ENCODE peak calls at places on chromosomes 3 and 15, in nine cellular contexts. O is activated CD4-positive, alpha-beta T cell treated with anti-CD3 and anti-CD28 coated beads, Interleukin-2, amount 50 U/mL, for 24 hours; A is Caco-2; Z is T-helper 2 cell; V is stimulated activated CD4-positive, alpha-beta T cell treated with anti-CD3 and anti-CD28 coated beads, Interleukin-1b, Interleukin-23, amount 100 ng/mL, for 24 hours; Q is GM04504; G is HTR-8/SVneo; H is AG09309; U is activated gamma-delta T cell treated with Interleukin-2 at 50 U/mL for 16 hours. T is an unnamed sample.

GRCh38 chr3:61591300-61591699 is 29.9 kb downstream of the PTPRG start:
- DNase-seq in O (no peak), A (no peak), Z (no peak), V (no peak), Q (no peak), G (no peak), H (no peak), U (no peak), T (no peak)

GRCh38 chr15:71079208-71080044 is 35.8 kb upstream of the THSD4 start:
- DNase-seq in O (no peak), A (no peak), Z (no peak), V (no peak), Q (peak; percentile 74), G (no peak), H (peak; percentile 88), U (no peak), T (no peak)

GRCh38 chr15:101387591-101387990 is 92.5 kb upstream of the SNRPA1 start:
- DNase-seq in O (no peak), A (no peak), Z (no peak), V (no peak), Q (no peak), G (no peak), H (no peak), U (no peak), T (no peak)

GRCh38 chr15:37516628-37517027 is 416.3 kb upstream of the MEIS2 start:
- DNase-seq in O (no peak), A (no peak), Z (no peak), V (no peak), Q (no peak), G (no peak), H (no peak), U (no peak), T (no peak)

GRCh38 chr3:111215481-111215880 is 143.9 kb downstream of the NECTIN3 start:
- DNase-seq in O (no peak), A (no peak), Z (no peak), V (no peak), Q (no peak), G (no peak), H (no peak), U (no peak), T (no peak)

GRCh38 chr3:47705391-47705790 is 76.3 kb downstream of the SMARCC1 start:
- DNase-seq in O (no peak), A (no peak), Z (no peak), V (no peak), Q (no peak), G (no peak), H (no peak), U (no peak), T (no peak)

GRCh38 chr15:64521726-64522164 is 61.4 kb downstream of the ZNF609 start:
- DNase-seq in O (no peak), A (peak; percentile 79), Z (no peak), V (no peak), Q (no peak), G (peak; percentile 59), H (peak; percentile 16), U (no peak), T (no peak)

GRCh38 chr3:55526332-55527030 is 39.4 kb upstream of the WNT5A start:
- DNase-seq in O (no peak), A (peak; percentile 78), Z (no peak), V (no peak), Q (no peak), G (no peak), H (no peak), U (no peak), T (no peak)

GRCh38 chr3:9153763-9154601 is 95.5 kb downstream of the SRGAP3 start:
- DNase-seq in O (no peak), A (no peak), Z (no peak), V (no peak), Q (peak; percentile 46), G (no peak), H (peak; percentile 64), U (no peak), T (no peak)

GRCh38 chr3:13748500-13748899 is 131.4 kb downstream of the WNT7A start:
- DNase-seq in O (no peak), A (no peak), Z (no peak), V (no peak), Q (no peak), G (no peak), H (no peak), U (no peak), T (no peak)

GRCh38 chr3:126557415-126557745 is 1.4 kb downstream of the C3orf22 start:
- DNase-seq in O (no peak), A (peak; percentile 23), Z (no peak), V (no peak), Q (no peak), G (no peak), H (no peak), U (no peak), T (peak; percentile 53)

GRCh38 chr3:36674816-36675215 is 89.5 kb downstream of the DCLK3 start:
- DNase-seq in O (no peak), A (no peak), Z (no peak), V (no peak), Q (no peak), G (no peak), H (no peak), U (no peak), T (no peak)

GRCh38 chr3:5309181-5309580 is 121.7 kb downstream of the EDEM1 start:
- DNase-seq in O (no peak), A (no peak), Z (no peak), V (no peak), Q (no peak), G (no peak), H (no peak), U (no peak), T (no peak)

GRCh38 chr3:183491109-183491922 is 62.9 kb upstream of the MCF2L2 start:
- DNase-seq in O (no peak), A (no peak), Z (no peak), V (no peak), Q (no peak), G (no peak), H (no peak), U (no peak), T (peak; percentile 44)

GRCh38 chr3:110318108-110318507 is 753.5 kb upstream of the NECTIN3 start:
- DNase-seq in O (no peak), A (no peak), Z (no peak), V (no peak), Q (no peak), G (no peak), H (no peak), U (no peak), T (no peak)

GRCh38 chr3:111621535-111621934 is 26.4 kb upstream of the ZBED2 start:
- DNase-seq in O (no peak), A (peak; percentile 60), Z (no peak), V (no peak), Q (no peak), G (no peak), H (no peak), U (no peak), T (no peak)